ENCODE peak calls at places on chromosome 12, in ten cellular contexts. One of them, this sample, is unnamed.

GRCh38 chr12:29208060-29208459 is 59.0 kb downstream of the FAR2 start:
- DNase-seq in bronchial epithelial cell: no peak
- DNase-seq in neural crest cell: no peak
- DNase-seq in heart right ventricle: no peak
- DNase-seq in lower lobe of right lung: peak
- DNase-seq in coronary artery: no peak
- DNase-seq in GM06990: no peak
- DNase-seq in Panc1: no peak
- DNase-seq in lower leg skin: no peak
- DNase-seq in endothelial cell: no peak
- DNase-seq in this sample: no peak

GRCh38 chr12:79988368-79988767 is 53.5 kb upstream of the PPP1R12A start:
- DNase-seq in neural crest cell: no peak
- DNase-seq in lower lobe of right lung: no peak
- DNase-seq in coronary artery: no peak
- DNase-seq in bronchial epithelial cell: peak
- DNase-seq in heart right ventricle: no peak
- DNase-seq in Panc1: no peak
- DNase-seq in endothelial cell: no peak
- DNase-seq in GM06990: no peak
- DNase-seq in lower leg skin: no peak
- DNase-seq in this sample: no peak

GRCh38 chr12:10741836-10742235 is 18.7 kb upstream of the YBX3 start:
- DNase-seq in lower lobe of right lung: no peak
- DNase-seq in neural crest cell: no peak
- DNase-seq in GM06990: no peak
- DNase-seq in endothelial cell: no peak
- DNase-seq in coronary artery: no peak
- DNase-seq in Panc1: no peak
- DNase-seq in heart right ventricle: no peak
- DNase-seq in bronchial epithelial cell: no peak
- DNase-seq in lower leg skin: no peak
- DNase-seq in this sample: no peak

GRCh38 chr12:54364413-54364812 is at the start of gene GPR84:
- DNase-seq in bronchial epithelial cell: no peak
- DNase-seq in Panc1: no peak
- DNase-seq in neural crest cell: no peak
- DNase-seq in GM06990: no peak
- DNase-seq in coronary artery: no peak
- DNase-seq in lower lobe of right lung: no peak
- DNase-seq in endothelial cell: no peak
- DNase-seq in heart right ventricle: no peak
- DNase-seq in lower leg skin: no peak
- DNase-seq in this sample: no peak

GRCh38 chr12:42483534-42483857 is 106.0 kb downstream of the PRICKLE1 start:
- DNase-seq in bronchial epithelial cell: no peak
- DNase-seq in endothelial cell: peak
- DNase-seq in neural crest cell: no peak
- DNase-seq in lower leg skin: peak
- DNase-seq in heart right ventricle: peak
- DNase-seq in Panc1: no peak
- DNase-seq in GM06990: peak
- DNase-seq in lower lobe of right lung: no peak
- DNase-seq in coronary artery: peak
- DNase-seq in this sample: no peak

GRCh38 chr12:102474438-102475064 is 5.8 kb downstream of the IGF1 start:
- DNase-seq in endothelial cell: no peak
- DNase-seq in neural crest cell: no peak
- DNase-seq in lower leg skin: no peak
- DNase-seq in GM06990: no peak
- DNase-seq in bronchial epithelial cell: peak
- DNase-seq in heart right ventricle: no peak
- DNase-seq in coronary artery: no peak
- DNase-seq in Panc1: no peak
- DNase-seq in lower lobe of right lung: no peak
- DNase-seq in this sample: peak

GRCh38 chr12:25725874-25726273 is 172.8 kb upstream of the LMNTD1 start:
- DNase-seq in bronchial epithelial cell: no peak
- DNase-seq in GM06990: no peak
- DNase-seq in Panc1: no peak
- DNase-seq in endothelial cell: no peak
- DNase-seq in lower leg skin: no peak
- DNase-seq in lower lobe of right lung: no peak
- DNase-seq in neural crest cell: no peak
- DNase-seq in coronary artery: no peak
- DNase-seq in heart right ventricle: no peak
- DNase-seq in this sample: peak

GRCh38 chr12:50887191-50887590 is 44.5 kb downstream of the TMPRSS12 start:
- DNase-seq in lower leg skin: no peak
- DNase-seq in Panc1: no peak
- DNase-seq in heart right ventricle: no peak
- DNase-seq in bronchial epithelial cell: no peak
- DNase-seq in endothelial cell: no peak
- DNase-seq in lower lobe of right lung: no peak
- DNase-seq in neural crest cell: no peak
- DNase-seq in coronary artery: no peak
- DNase-seq in GM06990: no peak
- DNase-seq in this sample: peak

GRCh38 chr12:50751921-50752721 is 11.8 kb upstream of the ATF1 start:
- DNase-seq in lower lobe of right lung: no peak
- DNase-seq in lower leg skin: peak
- DNase-seq in neural crest cell: no peak
- DNase-seq in Panc1: no peak
- DNase-seq in endothelial cell: no peak
- DNase-seq in bronchial epithelial cell: peak
- DNase-seq in GM06990: no peak
- DNase-seq in coronary artery: no peak
- DNase-seq in heart right ventricle: no peak
- DNase-seq in this sample: no peak

GRCh38 chr12:121494093-121494787 is 86.6 kb downstream of the KDM2B start:
- DNase-seq in neural crest cell: peak
- DNase-seq in coronary artery: no peak
- DNase-seq in lower leg skin: no peak
- DNase-seq in lower lobe of right lung: no peak
- DNase-seq in endothelial cell: peak
- DNase-seq in bronchial epithelial cell: peak
- DNase-seq in heart right ventricle: peak
- DNase-seq in GM06990: no peak
- DNase-seq in Panc1: peak
- DNase-seq in this sample: peak

GRCh38 chr12:80226576-80226975 is 127.2 kb downstream of the OTOGL start:
- DNase-seq in lower leg skin: no peak
- DNase-seq in neural crest cell: no peak
- DNase-seq in Panc1: no peak
- DNase-seq in lower lobe of right lung: no peak
- DNase-seq in coronary artery: no peak
- DNase-seq in GM06990: no peak
- DNase-seq in heart right ventricle: no peak
- DNase-seq in bronchial epithelial cell: peak
- DNase-seq in endothelial cell: no peak
- DNase-seq in this sample: peak

GRCh38 chr12:124630791-124631313 is 63.4 kb upstream of the NCOR2 start:
- DNase-seq in neural crest cell: no peak
- DNase-seq in coronary artery: no peak
- DNase-seq in GM06990: no peak
- DNase-seq in Panc1: no peak
- DNase-seq in lower leg skin: no peak
- DNase-seq in lower lobe of right lung: no peak
- DNase-seq in heart right ventricle: no peak
- DNase-seq in endothelial cell: no peak
- DNase-seq in bronchial epithelial cell: no peak
- DNase-seq in this sample: peak

GRCh38 chr12:90235642-90236041 is 527.0 kb upstream of the ATP2B1 start:
- DNase-seq in lower leg skin: no peak
- DNase-seq in neural crest cell: no peak
- DNase-seq in lower lobe of right lung: no peak
- DNase-seq in Panc1: no peak
- DNase-seq in GM06990: no peak
- DNase-seq in heart right ventricle: no peak
- DNase-seq in endothelial cell: no peak
- DNase-seq in bronchial epithelial cell: peak
- DNase-seq in coronary artery: no peak
- DNase-seq in this sample: no peak

GRCh38 chr12:76255281-76255680 is 92.9 kb downstream of the BBS10 start:
- DNase-seq in coronary artery: no peak
- DNase-seq in endothelial cell: no peak
- DNase-seq in heart right ventricle: no peak
- DNase-seq in lower leg skin: no peak
- DNase-seq in bronchial epithelial cell: no peak
- DNase-seq in neural crest cell: no peak
- DNase-seq in lower lobe of right lung: no peak
- DNase-seq in Panc1: no peak
- DNase-seq in GM06990: no peak
- DNase-seq in this sample: no peak

GRCh38 chr12:67415473-67415872 is 146.3 kb downstream of the CAND1 start:
- DNase-seq in coronary artery: no peak
- DNase-seq in Panc1: no peak
- DNase-seq in bronchial epithelial cell: peak
- DNase-seq in lower lobe of right lung: no peak
- DNase-seq in endothelial cell: peak
- DNase-seq in heart right ventricle: no peak
- DNase-seq in GM06990: no peak
- DNase-seq in neural crest cell: no peak
- DNase-seq in lower leg skin: no peak
- DNase-seq in this sample: peak
- TF ChIP-seq CTCF in coronary artery: no peak
- TF ChIP-seq CTCF in Panc1: peak
- TF ChIP-seq CTCF in bronchial epithelial cell: peak
- TF ChIP-seq CTCF in lower lobe of right lung: peak
- TF ChIP-seq CTCF in endothelial cell: no peak
- TF ChIP-seq CTCF in heart right ventricle: peak
- TF ChIP-seq CTCF in GM06990: peak
- TF ChIP-seq CTCF in neural crest cell: peak
- TF ChIP-seq CTCF in lower leg skin: no peak
- TF ChIP-seq CTCF in this sample: peak

GRCh38 chr12:47164730-47165439 is 85.1 kb upstream of the AMIGO2 start:
- DNase-seq in bronchial epithelial cell: no peak
- DNase-seq in neural crest cell: no peak
- DNase-seq in coronary artery: no peak
- DNase-seq in lower leg skin: no peak
- DNase-seq in Panc1: no peak
- DNase-seq in heart right ventricle: no peak
- DNase-seq in endothelial cell: no peak
- DNase-seq in lower lobe of right lung: no peak
- DNase-seq in GM06990: no peak
- DNase-seq in this sample: no peak
- TF ChIP-seq CTCF in bronchial epithelial cell: no peak
- TF ChIP-seq CTCF in neural crest cell: peak
- TF ChIP-seq CTCF in coronary artery: no peak
- TF ChIP-seq CTCF in lower leg skin: no peak
- TF ChIP-seq CTCF in Panc1: no peak
- TF ChIP-seq CTCF in heart right ventricle: no peak
- TF ChIP-seq CTCF in endothelial cell: no peak
- TF ChIP-seq CTCF in lower lobe of right lung: no peak
- TF ChIP-seq CTCF in GM06990: no peak
- TF ChIP-seq CTCF in this sample: no peak

GRCh38 chr12:59388694-59389093 is 207.1 kb upstream of the SLC16A7 start:
- DNase-seq in Panc1: no peak
- DNase-seq in heart right ventricle: no peak
- DNase-seq in endothelial cell: no peak
- DNase-seq in GM06990: no peak
- DNase-seq in bronchial epithelial cell: no peak
- DNase-seq in lower lobe of right lung: no peak
- DNase-seq in coronary artery: no peak
- DNase-seq in neural crest cell: no peak
- DNase-seq in lower leg skin: no peak
- DNase-seq in this sample: no peak

GRCh38 chr12:59381106-59381505 is 214.7 kb upstream of the SLC16A7 start:
- DNase-seq in neural crest cell: no peak
- DNase-seq in Panc1: no peak
- DNase-seq in heart right ventricle: no peak
- DNase-seq in bronchial epithelial cell: peak
- DNase-seq in endothelial cell: no peak
- DNase-seq in lower leg skin: no peak
- DNase-seq in lower lobe of right lung: no peak
- DNase-seq in GM06990: no peak
- DNase-seq in coronary artery: no peak
- DNase-seq in this sample: no peak

GRCh38 chr12:59388176-59388575 is 207.7 kb upstream of the SLC16A7 start:
- DNase-seq in Panc1: no peak
- DNase-seq in GM06990: no peak
- DNase-seq in lower leg skin: no peak
- DNase-seq in coronary artery: no peak
- DNase-seq in bronchial epithelial cell: no peak
- DNase-seq in lower lobe of right lung: no peak
- DNase-seq in heart right ventricle: no peak
- DNase-seq in neural crest cell: no peak
- DNase-seq in endothelial cell: no peak
- DNase-seq in this sample: no peak

GRCh38 chr12:59383426-59383822 is 212.4 kb upstream of the SLC16A7 start:
- DNase-seq in coronary artery: no peak
- DNase-seq in lower lobe of right lung: no peak
- DNase-seq in endothelial cell: no peak
- DNase-seq in heart right ventricle: no peak
- DNase-seq in bronchial epithelial cell: peak
- DNase-seq in Panc1: no peak
- DNase-seq in GM06990: no peak
- DNase-seq in lower leg skin: no peak
- DNase-seq in neural crest cell: no peak
- DNase-seq in this sample: peak

GRCh38 chr12:59382678-59383425 is 213.0 kb upstream of the SLC16A7 start:
- DNase-seq in Panc1: no peak
- DNase-seq in GM06990: no peak
- DNase-seq in bronchial epithelial cell: no peak
- DNase-seq in lower leg skin: no peak
- DNase-seq in neural crest cell: no peak
- DNase-seq in heart right ventricle: no peak
- DNase-seq in lower lobe of right lung: no peak
- DNase-seq in coronary artery: no peak
- DNase-seq in endothelial cell: no peak
- DNase-seq in this sample: peak
- TF ChIP-seq CTCF in Panc1: no peak
- TF ChIP-seq CTCF in GM06990: no peak
- TF ChIP-seq CTCF in bronchial epithelial cell: no peak
- TF ChIP-seq CTCF in lower leg skin: no peak
- TF ChIP-seq CTCF in neural crest cell: no peak
- TF ChIP-seq CTCF in heart right ventricle: no peak
- TF ChIP-seq CTCF in lower lobe of right lung: no peak
- TF ChIP-seq CTCF in coronary artery: no peak
- TF ChIP-seq CTCF in endothelial cell: no peak
- TF ChIP-seq CTCF in this sample: no peak

DNA sequence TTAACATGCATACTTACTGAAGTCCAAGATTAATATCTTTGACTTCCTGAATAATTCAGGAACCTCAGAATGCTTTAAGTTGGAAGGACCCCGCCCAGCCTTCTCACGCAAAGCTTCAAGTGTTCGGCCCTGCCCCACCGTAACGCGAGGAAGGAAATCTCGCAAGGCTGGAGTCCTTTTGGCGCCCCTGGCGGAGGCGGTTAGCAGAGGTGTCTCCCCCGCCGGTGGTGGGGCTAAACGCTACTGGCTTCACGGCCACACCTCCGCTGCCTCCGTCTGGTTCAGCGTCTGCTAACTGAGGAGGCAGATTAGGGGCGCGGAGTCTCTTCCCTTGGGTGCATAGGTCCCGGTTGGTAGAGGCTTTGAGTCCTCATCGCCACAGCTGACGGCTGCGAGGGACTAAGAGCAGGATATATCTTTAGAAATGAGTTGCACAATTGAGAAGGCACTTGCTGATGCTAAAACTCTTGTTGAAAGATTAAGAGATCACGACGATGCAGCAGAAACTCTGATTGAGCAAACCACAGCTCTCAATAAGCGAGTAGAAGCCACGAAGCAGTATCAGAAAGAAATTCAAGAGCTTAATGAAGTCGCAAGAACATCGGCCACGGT is 21.9 kb downstream of the SPATS2 start:
- DNase-seq in bronchial epithelial cell: no peak
- DNase-seq in Panc1: no peak
- DNase-seq in neural crest cell: no peak
- DNase-seq in GM06990: no peak
- DNase-seq in coronary artery: no peak
- DNase-seq in lower lobe of right lung: peak
- DNase-seq in heart right ventricle: peak
- DNase-seq in lower leg skin: no peak
- DNase-seq in endothelial cell: peak
- DNase-seq in this sample: peak
- TF ChIP-seq CTCF in bronchial epithelial cell: no peak
- TF ChIP-seq CTCF in Panc1: no peak
- TF ChIP-seq CTCF in neural crest cell: no peak
- TF ChIP-seq CTCF in GM06990: no peak
- TF ChIP-seq CTCF in coronary artery: no peak
- TF ChIP-seq CTCF in lower lobe of right lung: peak
- TF ChIP-seq CTCF in heart right ventricle: no peak
- TF ChIP-seq CTCF in lower leg skin: no peak
- TF ChIP-seq CTCF in endothelial cell: peak
- TF ChIP-seq CTCF in this sample: peak

This sample was measured in fibroblast of villous mesenchyme.